ENCODE peak calls at places on chromosomes 13 and 19, in nine cellular contexts. I is left lung, D is fibroblast of lung, W is heart left ventricle, Z is heart right ventricle, A is osteoblast, M is left ventricle myocardium inferior, E is thoracic aorta, G is neural progenitor cell. F is an unnamed sample. For H3K9me3, the result is how much of the 10 kb centered on the place peaks cover.

GRCh38 chr19:10961763-10962536 is 1.1 kb downstream of the SMARCA4 start:
- DNase-seq in E (no peak), G (peak), M (no peak), Z (no peak), W (no peak), A (peak), I (no peak), D (peak), F (no peak)

GRCh38 chr19:50679177-50680125 is 30.2 kb downstream of the C19orf81 start:
- DNase-seq in M (peak), W (peak), A (peak), G (peak), I (peak), Z (peak), D (peak), E (no peak), F (peak)

GRCh38 chr19:27647423-27647822 is 1565.5 kb downstream of the UQCRFS1 start:
- DNase-seq in E (no peak), W (no peak), G (no peak), I (no peak), D (no peak), A (peak), Z (no peak), M (no peak), F (no peak)

GRCh38 chr13:43663474-43664090 is 123.2 kb downstream of the ENOX1 start:
- DNase-seq in E (no peak), A (no peak), W (no peak), M (no peak), D (peak), Z (no peak), G (no peak), I (no peak), F (no peak)

GRCh38 chr19:39568604-39569003 is 28.6 kb upstream of the EID2 start:
- DNase-seq in A (no peak), Z (no peak), E (no peak), G (no peak), D (no peak), M (no peak), I (no peak), W (no peak), F (no peak)

GRCh38 chr13:39016789-39017188 is 21.1 kb downstream of the PROSER1 start:
- DNase-seq in E (no peak), D (peak), G (peak), Z (no peak), M (no peak), I (no peak), A (no peak), W (no peak), F (no peak)

GRCh38 chr13:68063181-68063580 is 833.0 kb upstream of the PCDH9 start:
- DNase-seq in M (no peak), E (no peak), G (no peak), D (no peak), Z (no peak), I (no peak), W (no peak), A (no peak), F (no peak)

GRCh38 chr19:38202504-38202903 is 21.5 kb downstream of the DPF1 start:
- DNase-seq in E (no peak), W (no peak), Z (no peak), D (no peak), M (no peak), A (no peak), G (no peak), I (no peak), F (no peak)

GRCh38 chr19:42135836-42136235 is 3.6 kb upstream of the POU2F2 start:
- DNase-seq in I (no peak), D (no peak), A (no peak), E (no peak), M (no peak), Z (no peak), W (no peak), G (no peak), F (no peak)

GRCh38 chr19:6108721-6109633 is 1.3 kb downstream of the RFX2 start:
- DNase-seq in G (peak), M (peak), E (peak), W (peak), Z (peak), I (peak), A (peak), D (peak), F (peak)

GRCh38 chr13:101700598-101700997 is 248.1 kb downstream of the ITGBL1 start:
- DNase-seq in A (no peak), D (peak), M (no peak), Z (no peak), I (no peak), G (no peak), E (no peak), W (no peak), F (no peak)

GRCh38 chr19:4553092-4553695 is 6.3 kb downstream of the SEMA6B start:
- DNase-seq in E (no peak), W (no peak), D (no peak), G (no peak), Z (no peak), M (no peak), I (no peak), A (no peak), F (no peak)

GRCh38 chr13:37775871-37776270 is 93.7 kb downstream of the TRPC4 start:
- DNase-seq in I (no peak), W (no peak), D (peak), A (no peak), G (no peak), E (no peak), M (no peak), Z (no peak), F (no peak)

GRCh38 chr19:21498651-21499050 is 6.8 kb upstream of the ZNF429 start:
- DNase-seq in Z (no peak), W (no peak), D (no peak), G (no peak), A (no peak), M (no peak), I (no peak), E (no peak), F (no peak)

GRCh38 chr13:44692173-44692713 is 116.1 kb upstream of the TSC22D1 start:
- DNase-seq in G (no peak), A (no peak), W (no peak), I (no peak), D (peak), Z (no peak), M (no peak), E (no peak), F (no peak)

GRCh38 chr13:52968074-52968700 is 60.4 kb upstream of the OLFM4 start:
- DNase-seq in W (peak), Z (peak), M (peak), A (peak), E (no peak), D (peak), G (peak), I (peak), F (peak)

GRCh38 chr13:42906257-42906656 is 85.8 kb downstream of the EPSTI1 start:
- DNase-seq in E (no peak), W (no peak), M (no peak), G (no peak), A (no peak), D (no peak), I (no peak), Z (no peak), F (no peak)

GRCh38 chr13:62113145-62113544 is 697.5 kb upstream of the PCDH20 start:
- DNase-seq in W (no peak), Z (no peak), M (no peak), D (peak), I (no peak), G (no peak), A (no peak), E (no peak), F (no peak)

GRCh38 chr13:98528663-98529064 is 48.2 kb downstream of the STK24 start:
- DNase-seq in E (no peak), D (peak), W (peak), I (no peak), Z (no peak), M (no peak), G (no peak), A (peak), F (no peak)

GRCh38 chr19:23887642-23888041 is 27.0 kb upstream of the ZNF726 start:
- DNase-seq in D (no peak), E (no peak), I (no peak), G (no peak), Z (no peak), M (no peak), W (no peak), A (no peak), F (no peak)
- H3K9me3 ChIP-seq in D (under half), E (under half), I (under half), G (under half), Z (under half), M (under half), W (under half), A (under half), F (under half)

DNA sequence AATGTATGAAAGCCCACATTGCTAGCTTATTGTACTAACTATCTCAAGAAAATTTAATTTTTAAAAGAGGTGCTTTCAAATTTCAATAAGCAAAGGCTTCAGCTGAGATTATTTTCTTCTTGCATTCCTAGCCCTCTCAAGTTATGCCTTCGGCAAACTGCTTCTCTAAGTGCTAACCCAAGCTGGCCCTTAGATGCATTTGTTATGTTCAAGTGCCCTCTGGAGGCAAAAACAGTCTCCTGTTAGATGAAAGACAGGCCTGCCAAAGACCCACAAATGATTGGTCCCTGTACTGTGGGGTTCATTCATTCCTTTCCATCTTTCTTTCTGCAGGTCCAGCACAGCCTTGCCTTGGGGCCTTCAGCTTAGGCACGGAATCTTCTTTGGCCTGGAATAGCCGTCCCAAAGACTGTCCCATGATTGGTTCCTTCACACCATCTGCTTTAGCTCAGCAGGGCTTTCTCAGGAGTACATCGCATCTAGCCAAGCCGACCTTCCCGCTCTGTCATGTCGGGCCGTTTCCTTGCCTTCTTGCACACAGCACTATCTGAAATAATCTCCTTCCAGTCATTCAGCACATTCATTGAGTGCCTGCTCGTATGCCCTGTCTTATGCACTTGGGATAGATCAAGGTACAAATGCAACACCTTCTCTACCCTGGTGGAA is 26.4 kb upstream of the TPTE2 start:
- DNase-seq in M (no peak), D (peak), A (peak), E (no peak), Z (no peak), G (no peak), W (no peak), I (no peak), F (no peak)
- TF ChIP-seq CTCF in M (peak), D (peak), A (peak), E (no peak), Z (peak), G (peak), W (peak), I (peak), F (peak)

GRCh38 chr19:18385359-18385674 is 641 bp upstream of the GDF15 start:
- DNase-seq in D (no peak), Z (no peak), I (no peak), E (no peak), M (no peak), A (no peak), G (no peak), W (no peak), F (no peak)
- H3K27ac ChIP-seq in D (no peak), Z (no peak), I (peak), E (no peak), M (no peak), A (no peak), G (no peak), W (no peak), F (no peak)

GRCh38 chr19:12015753-12016116 is 19.7 kb downstream of the ZNF433 start:
- DNase-seq in E (no peak), G (no peak), M (no peak), W (no peak), Z (no peak), D (no peak), A (no peak), I (no peak), F (no peak)
- H3K9me3 ChIP-seq in E (half or more), G (under half), M (half or more), W (under half), Z (half or more), D (under half), A (under half), I (half or more), F (half or more)

DNA sequence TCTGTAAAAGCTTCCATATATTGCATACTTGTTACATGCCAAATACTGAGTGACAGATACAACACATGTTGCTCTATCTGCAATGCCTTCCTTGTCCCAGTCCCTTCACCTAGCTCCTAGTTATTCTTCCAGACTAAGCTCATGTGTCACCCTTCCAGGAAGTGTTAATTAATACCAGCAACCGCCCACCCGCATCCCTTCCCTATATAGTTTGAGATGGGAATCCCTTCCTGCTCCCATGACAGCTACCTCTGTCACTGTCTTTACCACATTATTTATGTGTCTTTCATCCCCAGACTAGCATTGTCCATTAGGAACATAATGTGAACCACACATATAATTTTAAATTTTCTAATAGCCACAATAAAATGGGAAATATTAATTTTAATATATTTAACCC is 49.5 kb upstream of the FRY start:
- DNase-seq in E (no peak), W (no peak), Z (no peak), A (no peak), M (no peak), D (no peak), I (no peak), G (no peak), F (no peak)
- TF ChIP-seq CTCF in E (no peak), W (no peak), Z (no peak), A (no peak), M (no peak), D (no peak), I (no peak), G (no peak), F (no peak)

GRCh38 chr13:59203855-59204254 is 959.9 kb downstream of the DIAPH3 start:
- DNase-seq in M (no peak), E (no peak), Z (no peak), D (no peak), I (no peak), W (no peak), G (no peak), A (no peak), F (no peak)

GRCh38 chr13:59205501-59205900 is 958.2 kb downstream of the DIAPH3 start:
- DNase-seq in A (no peak), W (no peak), G (no peak), M (no peak), I (no peak), Z (no peak), E (no peak), D (no peak), F (no peak)

GRCh38 chr13:59211636-59212035 is 952.1 kb downstream of the DIAPH3 start:
- DNase-seq in Z (no peak), M (no peak), G (peak), E (no peak), D (no peak), A (no peak), I (no peak), W (no peak), F (no peak)

GRCh38 chr13:59208405-59209195 is 955.1 kb downstream of the DIAPH3 start:
- DNase-seq in A (peak), G (no peak), M (no peak), Z (no peak), D (no peak), I (no peak), W (no peak), E (no peak), F (no peak)
- H3K27ac ChIP-seq in A (no peak), G (no peak), M (no peak), Z (no peak), D (no peak), I (no peak), W (no peak), E (no peak), F (no peak)

GRCh38 chr13:111909501-111909900 is 157.4 kb upstream of the SOX1 start:
- DNase-seq in Z (no peak), W (no peak), G (no peak), M (no peak), E (no peak), A (no peak), I (no peak), D (no peak), F (no peak)
- H3K9me3 ChIP-seq in Z (under half), W (under half), G (under half), M (under half), E (under half), A (under half), I (under half), D (under half), F (under half)

DNA sequence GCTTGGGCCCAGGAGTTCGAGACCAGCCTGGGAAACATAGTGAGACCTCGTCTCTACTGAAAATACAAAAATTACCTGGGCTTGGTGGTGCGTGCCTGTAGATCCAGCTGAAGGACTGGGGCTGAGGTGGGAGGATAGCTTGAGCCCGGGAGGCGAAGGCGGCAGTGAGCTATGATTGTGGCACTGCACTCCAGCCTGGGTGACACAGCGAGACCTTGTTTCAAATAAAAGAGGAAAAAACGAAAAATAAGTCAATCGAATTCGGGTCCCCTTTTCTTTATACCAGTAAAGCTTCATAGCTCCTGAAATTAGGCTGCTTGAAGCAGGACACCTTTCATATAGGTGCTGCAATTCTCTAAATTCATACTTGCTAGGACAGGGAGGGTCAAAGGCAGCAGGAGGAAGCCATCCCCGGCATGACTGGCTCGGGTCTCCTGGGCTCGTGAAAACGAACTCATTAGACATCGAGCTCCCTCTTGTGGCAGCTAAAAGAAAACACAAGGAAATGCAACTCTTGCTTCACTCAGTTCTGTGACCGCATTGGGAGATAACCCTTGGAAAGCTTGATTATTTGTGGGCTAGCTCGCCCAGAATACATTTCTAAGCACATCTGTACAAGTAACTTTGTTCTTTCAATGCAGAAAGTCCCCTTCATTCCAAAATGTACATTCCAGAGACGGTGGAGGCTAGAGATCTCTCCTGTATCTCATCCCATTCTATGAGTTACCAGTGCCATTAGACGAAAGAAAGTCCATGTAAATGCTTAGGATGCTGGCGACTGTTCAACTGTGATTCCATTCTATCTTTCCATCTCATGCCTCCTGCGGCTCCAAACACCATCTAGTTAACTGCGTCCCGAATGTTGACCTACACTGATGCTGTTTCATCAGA is 16.8 kb downstream of the FPR2 start:
- DNase-seq in D (peak), W (peak), Z (peak), G (peak), M (peak), A (no peak), E (no peak), I (peak), F (peak)
- TF ChIP-seq CTCF in D (peak), W (peak), Z (peak), G (peak), M (peak), A (peak), E (peak), I (peak), F (peak)